ENCODE peak calls at places on chromosomes 2 and 18, in four cellular contexts. O is endothelial cell of umbilical vein; I is GDM1; L is stimulated activated CD4-positive, alpha-beta T cell treated with anti-CD3 and anti-CD28 coated beads, Interleukin-12 subunit alpha, Interleukin-12 subunit beta, amount 100 ng/mL, for 4 hours. S is an unnamed sample.

GRCh38 chr18:23949863-23950262 is 64.7 kb upstream of the TTC39C start:
- DNase-seq in O (no peak), I (no peak), L (no peak), S (no peak)

GRCh38 chr2:202025816-202026215 is 7.8 kb upstream of the FZD7 start:
- DNase-seq in O (no peak), I (no peak), L (no peak), S (no peak)

GRCh38 chr2:150327546-150328495 is 159.6 kb downstream of the RND3 start:
- DNase-seq in I (no peak), O (no peak), L (no peak), S (no peak)

GRCh38 chr2:166375205-166375735 is 474 bp downstream of the SCN9A start:
- DNase-seq in L (no peak), I (no peak), O (peak), S (no peak)

GRCh38 chr18:57243624-57244179 is 96.8 kb downstream of the BOD1L2 start:
- DNase-seq in I (no peak), O (no peak), L (no peak), S (no peak)

GRCh38 chr18:59272971-59273935 is at the start of gene RAX:
- DNase-seq in I (no peak), O (peak), L (no peak), S (no peak)

GRCh38 chr2:129189617-129190016 is 789.8 kb upstream of the RAB6C start:
- DNase-seq in I (no peak), L (no peak), O (no peak), S (no peak)

GRCh38 chr2:23943666-23944065 is 3.4 kb downstream of the UBXN2A start:
- DNase-seq in L (no peak), O (no peak), I (no peak), S (no peak)

GRCh38 chr18:54003195-54003594 is 221.3 kb downstream of the MBD2 start:
- DNase-seq in I (no peak), O (no peak), L (no peak), S (no peak)

GRCh38 chr18:76064998-76065397 is 430.0 kb downstream of the ZNF516 start:
- DNase-seq in L (no peak), O (no peak), I (no peak), S (no peak)

GRCh38 chr18:27750014-27750413 is 426.9 kb downstream of the CDH2 start:
- DNase-seq in I (peak), L (no peak), O (peak), S (no peak)

GRCh38 chr2:178825183-178825582 is 18.0 kb upstream of the TTN start:
- DNase-seq in I (no peak), O (peak), L (no peak), S (no peak)

GRCh38 chr2:12271589-12271984 is 445.1 kb upstream of the TRIB2 start:
- DNase-seq in L (no peak), I (no peak), O (no peak), S (no peak)

GRCh38 chr18:52352920-52353319 is 12.9 kb downstream of the DCC start:
- DNase-seq in I (no peak), L (no peak), O (no peak), S (no peak)

GRCh38 chr2:231000211-231000904 is 4.4 kb downstream of the SPATA3 start:
- DNase-seq in I (no peak), L (no peak), O (no peak), S (no peak)

GRCh38 chr2:100548771-100549170 is 14.0 kb upstream of the PDCL3 start:
- DNase-seq in O (no peak), I (no peak), L (no peak), S (no peak)

GRCh38 chr2:18435425-18436037 is 124.9 kb downstream of the RDH14 start:
- DNase-seq in L (no peak), O (peak), I (no peak), S (no peak)

GRCh38 chr2:150125708-150126107 is 361.8 kb downstream of the RND3 start:
- DNase-seq in I (no peak), O (peak), L (no peak), S (no peak)

GRCh38 chr2:85255456-85255812 is 72.4 kb downstream of the TGOLN2 start:
- DNase-seq in I (no peak), L (no peak), O (peak), S (no peak)

GRCh38 chr2:98295275-98295674 is 51.0 kb upstream of the CNGA3 start:
- DNase-seq in L (no peak), O (no peak), I (no peak), S (no peak)

GRCh38 chr2:86337235-86338099 is at the start of gene REEP1:
- DNase-seq in I (no peak), L (peak), O (no peak), S (no peak)

GRCh38 chr18:13028869-13029268 is 37.7 kb downstream of the CEP192 start:
- DNase-seq in L (no peak), I (no peak), O (no peak), S (no peak)

GRCh38 chr18:25662247-25662646 is 310.3 kb upstream of the ZNF521 start:
- DNase-seq in O (no peak), L (no peak), I (no peak), S (no peak)

GRCh38 chr2:138515084-138515483 is 13.5 kb downstream of the SPOPL start:
- DNase-seq in O (no peak), I (no peak), L (no peak), S (no peak)

GRCh38 chr2:160223560-160223959 is 23.5 kb upstream of the ITGB6 start:
- DNase-seq in O (no peak), I (no peak), L (no peak), S (no peak)

GRCh38 chr2:89848114-89848513 is 1156.6 kb downstream of the RPIA start:
- DNase-seq in I (no peak), L (no peak), O (no peak), S (no peak)

GRCh38 chr2:86094229-86094628 is 11.5 kb downstream of the POLR1A start:
- DNase-seq in O (no peak), I (no peak), L (no peak), S (no peak)

GRCh38 chr18:79812052-79812451 is 14.3 kb downstream of the KCNG2 start:
- DNase-seq in L (no peak), I (no peak), O (no peak), S (no peak)

GRCh38 chr2:240627736-240628506 is 2.6 kb downstream of the GPR35 start:
- DNase-seq in L (no peak), I (no peak), O (no peak), S (no peak)

GRCh38 chr2:239264838-239265651 is 135.8 kb downstream of the HDAC4 start:
- DNase-seq in L (no peak), I (no peak), O (no peak), S (peak)

GRCh38 chr2:43576983-43577892 is 18.6 kb downstream of the THADA start:
- DNase-seq in O (peak), L (no peak), I (peak), S (no peak)

S was measured in activated T-helper 1 cell treated with Interleukin-2 at 50 U/mL for 16 hours.